ENCODE peak calls at places on chromosomes 5 and 9, in six cellular contexts. K is upper lobe of left lung, P is GM12878, V is HepG2, S is A549, J is K562. X is an unnamed sample.

GRCh38 chr5:159332800-159333563 is 2.7 kb upstream of the IL12B start:
- ATAC-seq in K (no peak), P (peak), V (no peak), S (no peak), J (no peak), X (no peak)

GRCh38 chr5:173554038-173554955 is 62.2 kb downstream of the BOD1 start:
- ATAC-seq in K (no peak), P (no peak), V (peak), S (no peak), J (no peak), X (peak)

GRCh38 chr5:119366537-119366874 is 10.7 kb downstream of the TNFAIP8 start:
- ATAC-seq in K (no peak), P (peak), V (no peak), S (no peak), J (no peak), X (no peak)

GRCh38 chr5:30505014-30505886 is 688.2 kb upstream of the CDH6 start:
- ATAC-seq in K (no peak), P (no peak), V (peak), S (no peak), J (no peak), X (no peak)

GRCh38 chr5:169301386-169301930 is 519 bp upstream of the SLIT3 start:
- ATAC-seq in K (no peak), P (no peak), V (no peak), S (peak), J (no peak), X (no peak)

GRCh38 chr5:91245074-91245452 is 138.1 kb downstream of the ARRDC3 start:
- ATAC-seq in K (no peak), P (no peak), V (no peak), S (no peak), J (no peak), X (no peak)

GRCh38 chr9:13900449-13900848 is 413.5 kb downstream of the NFIB start:
- ATAC-seq in K (no peak), P (no peak), V (no peak), S (no peak), J (no peak), X (no peak)

GRCh38 chr9:31119882-31120481 is 1264.5 kb upstream of the ACO1 start:
- ATAC-seq in K (no peak), P (peak), V (peak), S (no peak), J (no peak), X (no peak)

GRCh38 chr9:75903785-75904360 is 13.4 kb downstream of the PCSK5 start:
- ATAC-seq in K (no peak), P (no peak), V (no peak), S (peak), J (no peak), X (peak)

GRCh38 chr5:142888469-142889085 is 118.4 kb downstream of the ARHGAP26 start:
- ATAC-seq in K (peak), P (peak), V (peak), S (peak), J (peak), X (peak)

GRCh38 chr9:128792978-128793686 is 6.1 kb downstream of the TBC1D13 start:
- ATAC-seq in K (no peak), P (no peak), V (no peak), S (no peak), J (no peak), X (no peak)

GRCh38 chr5:6574537-6574936 is 58.3 kb downstream of the NSUN2 start:
- ATAC-seq in K (no peak), P (peak), V (peak), S (no peak), J (no peak), X (no peak)

GRCh38 chr9:108469654-108470053 is 386.1 kb downstream of the ACTL7B start:
- ATAC-seq in K (no peak), P (no peak), V (no peak), S (no peak), J (no peak), X (no peak)

GRCh38 chr9:130629443-130630090 is 34.8 kb upstream of the PRDM12 start:
- ATAC-seq in K (no peak), P (no peak), V (no peak), S (no peak), J (no peak), X (no peak)

GRCh38 chr9:129697111-129697955 is 31.9 kb downstream of the PRRX2 start:
- ATAC-seq in K (peak), P (no peak), V (peak), S (peak), J (no peak), X (peak)

GRCh38 chr5:167889276-167889675 is 402.2 kb upstream of the WWC1 start:
- ATAC-seq in K (no peak), P (no peak), V (no peak), S (no peak), J (no peak), X (no peak)

GRCh38 chr5:122429545-122430327 is 117.7 kb downstream of the SNCAIP start:
- ATAC-seq in K (no peak), P (no peak), V (no peak), S (no peak), J (no peak), X (no peak)

GRCh38 chr5:143156556-143156955 is 246.9 kb downstream of the NR3C1 start:
- ATAC-seq in K (no peak), P (no peak), V (no peak), S (no peak), J (no peak), X (no peak)

DNA sequence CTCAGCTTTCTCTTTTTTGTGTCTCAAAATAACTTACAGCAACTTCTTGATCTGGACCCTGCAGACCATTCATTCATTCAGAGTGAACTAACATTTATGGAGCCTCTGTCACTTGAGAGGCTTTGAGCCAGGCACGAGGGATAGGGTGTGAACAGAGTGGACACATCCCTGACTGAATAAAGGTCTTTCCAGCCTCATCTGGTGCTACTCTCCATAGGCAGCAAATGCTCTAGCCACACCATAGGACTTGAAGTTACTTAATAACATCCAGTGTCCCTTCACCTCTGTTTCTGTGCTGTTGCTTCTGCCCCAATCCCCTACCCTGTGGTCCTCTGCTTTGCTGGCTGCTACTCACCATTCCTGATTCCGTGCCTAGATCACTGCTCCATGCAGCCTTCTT is 212.2 kb upstream of the FBN2 start:
- ATAC-seq in K (no peak), P (no peak), V (no peak), S (peak), J (no peak), X (no peak)
- H3K4me3 ChIP-seq in K (no peak), P (no peak), V (no peak), S (no peak), J (no peak), X (no peak)

GRCh38 chr5:95641803-95642220 is 4.8 kb upstream of the RFESD start:
- ATAC-seq in K (peak), P (no peak), V (peak), S (no peak), J (no peak), X (no peak)
- TF ChIP-seq POLR2A in K (peak), P (no peak), V (no peak), S (no peak), J (no peak), X (peak)

DNA sequence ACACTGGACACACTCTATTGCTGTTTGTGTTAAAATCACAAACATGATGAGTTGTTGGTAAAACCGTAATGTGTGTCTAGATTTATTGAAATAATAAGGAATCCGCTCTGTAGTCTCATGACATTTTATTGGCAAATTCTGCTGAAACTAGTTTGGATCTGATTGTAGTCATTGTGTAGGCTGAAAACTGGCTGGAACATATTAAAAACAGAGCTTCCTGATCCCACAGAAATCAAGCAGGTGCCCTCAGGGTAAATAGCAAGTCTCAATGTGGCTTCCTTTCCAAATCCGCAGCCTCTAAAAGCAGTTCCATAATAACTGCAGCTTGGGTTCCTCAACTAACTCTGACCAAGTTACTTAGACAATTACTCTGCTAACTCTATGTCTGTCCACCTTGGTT is 427.5 kb upstream of the KIF2A start:
- ATAC-seq in K (no peak), P (no peak), V (no peak), S (no peak), J (no peak), X (no peak)
- TF ChIP-seq EP300 in K (no peak), P (no peak), V (no peak), S (no peak), J (no peak), X (no peak)

GRCh38 chr5:65061250-65061973 is 292.7 kb downstream of the CWC27 start:
- ATAC-seq in K (no peak), P (peak), V (no peak), S (no peak), J (no peak), X (no peak)
- H3K4me3 ChIP-seq in K (no peak), P (peak), V (no peak), S (no peak), J (no peak), X (no peak)

GRCh38 chr5:154756871-154757646 is 1.9 kb downstream of the LARP1 start:
- ATAC-seq in K (no peak), P (peak), V (peak), S (no peak), J (peak), X (peak)
- TF ChIP-seq POLR2A in K (no peak), P (peak), V (no peak), S (no peak), J (no peak), X (peak)

GRCh38 chr5:125043781-125044391 is 297.4 kb upstream of the ZNF608 start:
- ATAC-seq in K (no peak), P (no peak), V (no peak), S (peak), J (no peak), X (peak)
- TF ChIP-seq EP300 in K (no peak), P (no peak), V (no peak), S (no peak), J (no peak), X (no peak)

DNA sequence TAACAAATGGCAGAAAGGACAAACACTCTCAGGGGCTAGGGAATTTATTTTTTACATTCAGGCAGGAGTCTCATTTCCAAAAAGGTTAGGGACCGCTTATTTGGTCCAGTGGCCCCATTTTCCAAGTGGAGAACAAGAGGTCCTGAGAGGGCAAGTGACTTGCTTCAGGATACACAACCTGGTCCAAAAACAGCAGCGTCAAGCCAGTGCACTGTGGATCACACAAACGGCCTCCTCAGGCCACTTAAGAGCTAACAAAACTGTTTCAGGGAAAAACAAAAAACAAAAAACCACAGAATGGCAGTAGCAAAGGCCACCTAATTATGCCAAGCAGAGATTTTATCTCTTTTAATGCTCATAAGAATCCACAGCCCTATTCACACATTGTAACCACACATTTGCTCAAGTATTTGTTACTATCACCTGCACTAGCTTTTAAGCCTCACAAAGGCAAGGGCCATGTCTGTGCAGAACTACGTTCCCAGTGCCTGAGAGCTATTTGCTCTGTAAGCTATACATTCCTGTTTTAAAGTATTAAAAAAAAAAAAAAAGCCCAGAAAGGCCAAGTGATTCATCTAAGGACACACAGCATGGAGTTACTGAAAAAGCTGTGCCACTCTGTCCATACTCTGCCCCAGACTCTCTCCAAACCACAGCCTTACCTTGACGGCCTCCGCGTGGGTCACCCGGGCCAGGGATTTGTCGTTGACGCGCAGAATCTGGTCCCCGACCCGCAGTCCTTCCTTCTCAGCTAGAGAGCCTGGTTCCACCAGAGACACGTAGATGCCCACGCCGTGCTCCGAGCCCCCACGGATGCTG is 1.5 kb downstream of the WHRN start:
- ATAC-seq in K (no peak), P (no peak), V (no peak), S (no peak), J (no peak), X (no peak)
- H3K4me3 ChIP-seq in K (peak), P (no peak), V (peak), S (peak), J (peak), X (peak)

GRCh38 chr9:110047955-110048472 is 159.9 kb downstream of the C9orf152 start:
- ATAC-seq in K (peak), P (peak), V (no peak), S (peak), J (peak), X (peak)
- TF ChIP-seq POLR2A in K (no peak), P (peak), V (no peak), S (no peak), J (no peak), X (no peak)